ENCODE peak calls at places on chromosomes 16 and 17, in eight cellular contexts. Z is AG04450, L is left lung, R is neural progenitor cell, D is heart left ventricle, M is fibroblast of lung, S is breast epithelium, J is SK-N-SH. Q is an unnamed sample. For H3K27me3, the result is how much of the 10 kb centered on the place peaks cover.

GRCh38 chr16:12805091-12805490 is 1.4 kb upstream of the CPPED1 start:
- DNase-seq in M (no peak), R (no peak), D (no peak), S (no peak), J (no peak), Z (no peak), L (no peak), Q (peak)

GRCh38 chr17:60139438-60140285 is 10.1 kb upstream of the CA4 start:
- DNase-seq in J (no peak), S (no peak), M (peak), Z (peak), R (peak), L (peak), D (peak), Q (peak)

GRCh38 chr17:50056217-50056960 is 479 bp downstream of the ITGA3 start:
- DNase-seq in R (peak), J (peak), D (peak), Z (no peak), S (peak), M (peak), L (no peak), Q (peak)

GRCh38 chr16:57815987-57816745 is 13.9 kb upstream of the KIFC3 start:
- DNase-seq in R (peak), J (peak), Z (peak), S (peak), M (peak), L (peak), D (peak), Q (peak)

GRCh38 chr17:57488856-57489255 is 232.5 kb downstream of the MSI2 start:
- DNase-seq in D (peak), J (no peak), Z (no peak), L (no peak), R (no peak), M (no peak), S (no peak), Q (no peak)

GRCh38 chr17:53516643-53517042 is 306.1 kb upstream of the KIF2B start:
- DNase-seq in J (no peak), Z (no peak), L (no peak), R (peak), D (no peak), M (peak), S (no peak), Q (no peak)

GRCh38 chr16:77610496-77610895 is 111.8 kb upstream of the NUDT7 start:
- DNase-seq in L (no peak), R (no peak), D (no peak), S (no peak), J (no peak), Z (no peak), M (no peak), Q (no peak)

GRCh38 chr16:61210039-61210438 is 826.2 kb downstream of the CDH8 start:
- DNase-seq in M (no peak), S (no peak), L (no peak), D (no peak), Z (no peak), J (no peak), R (no peak), Q (no peak)

GRCh38 chr16:13110124-13110796 is 208.9 kb downstream of the SHISA9 start:
- DNase-seq in R (peak), L (no peak), J (no peak), Z (no peak), S (peak), D (no peak), M (peak), Q (no peak)

GRCh38 chr17:39150795-39151679 is at the start of gene PLXDC1:
- DNase-seq in L (no peak), Z (no peak), J (peak), R (peak), S (no peak), M (no peak), D (no peak), Q (no peak)

GRCh38 chr17:13403982-13404931 is 197.5 kb downstream of the HS3ST3A1 start:
- DNase-seq in Z (no peak), L (no peak), M (no peak), D (no peak), S (no peak), J (peak), R (peak), Q (no peak)

GRCh38 chr16:57846078-57846697 is 43.9 kb upstream of the KIFC3 start:
- DNase-seq in D (no peak), S (no peak), M (peak), L (no peak), Z (no peak), R (peak), J (no peak), Q (no peak)

GRCh38 chr17:54466875-54467274 is 433.8 kb upstream of the TOM1L1 start:
- DNase-seq in L (no peak), S (no peak), J (no peak), D (no peak), R (no peak), M (no peak), Z (no peak), Q (no peak)

DNA sequence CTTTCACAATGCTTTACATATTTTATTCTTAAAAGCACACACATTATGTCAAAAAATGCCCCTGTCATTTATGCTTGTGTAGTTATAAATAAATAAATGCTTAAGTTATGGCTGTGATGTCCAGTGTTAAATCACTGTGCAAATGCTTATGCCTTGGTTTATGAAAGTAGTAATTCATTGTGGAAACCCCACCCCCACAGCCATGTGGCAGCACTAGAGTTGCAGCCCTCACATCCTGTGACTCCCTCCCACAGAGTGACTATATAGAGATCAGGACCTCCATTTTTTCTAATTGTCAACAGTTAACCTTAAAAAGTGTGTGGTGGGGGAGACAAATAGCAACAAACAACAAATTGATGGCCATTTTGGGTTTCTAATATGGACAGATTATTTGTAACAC is 2.4 kb downstream of the SKAP1 start:
- DNase-seq in M (no peak), J (no peak), D (no peak), Z (no peak), L (no peak), R (no peak), S (no peak), Q (no peak)
- H3K27me3 ChIP-seq in M (under half), J (half or more), D (under half), Z (under half), L (half or more), R (half or more), S (under half), Q (under half)

GRCh38 chr16:27109666-27110523 is 43.2 kb downstream of the C16orf82 start:
- DNase-seq in Z (peak), S (peak), R (peak), L (peak), J (peak), D (peak), M (peak), Q (peak)
- H3K4me3 ChIP-seq in Z (peak), S (peak), R (peak), L (peak), J (peak), D (peak), M (peak), Q (peak)

GRCh38 chr16:51153275-51153991 is 2.4 kb upstream of the SALL1 start:
- DNase-seq in L (no peak), D (no peak), R (peak), S (no peak), Z (no peak), M (peak), J (peak), Q (no peak)
- H3K27me3 ChIP-seq in L (half or more), D (half or more), R (under half), S (under half), Z (under half), M (half or more), J (half or more), Q (under half)

GRCh38 chr16:89115216-89115949 is 21.7 kb downstream of the ACSF3 start:
- DNase-seq in L (peak), Z (no peak), J (no peak), R (no peak), D (peak), S (peak), M (peak), Q (no peak)
- H3K4me3 ChIP-seq in L (peak), Z (no peak), J (no peak), R (no peak), D (peak), S (no peak), M (no peak), Q (no peak)

DNA sequence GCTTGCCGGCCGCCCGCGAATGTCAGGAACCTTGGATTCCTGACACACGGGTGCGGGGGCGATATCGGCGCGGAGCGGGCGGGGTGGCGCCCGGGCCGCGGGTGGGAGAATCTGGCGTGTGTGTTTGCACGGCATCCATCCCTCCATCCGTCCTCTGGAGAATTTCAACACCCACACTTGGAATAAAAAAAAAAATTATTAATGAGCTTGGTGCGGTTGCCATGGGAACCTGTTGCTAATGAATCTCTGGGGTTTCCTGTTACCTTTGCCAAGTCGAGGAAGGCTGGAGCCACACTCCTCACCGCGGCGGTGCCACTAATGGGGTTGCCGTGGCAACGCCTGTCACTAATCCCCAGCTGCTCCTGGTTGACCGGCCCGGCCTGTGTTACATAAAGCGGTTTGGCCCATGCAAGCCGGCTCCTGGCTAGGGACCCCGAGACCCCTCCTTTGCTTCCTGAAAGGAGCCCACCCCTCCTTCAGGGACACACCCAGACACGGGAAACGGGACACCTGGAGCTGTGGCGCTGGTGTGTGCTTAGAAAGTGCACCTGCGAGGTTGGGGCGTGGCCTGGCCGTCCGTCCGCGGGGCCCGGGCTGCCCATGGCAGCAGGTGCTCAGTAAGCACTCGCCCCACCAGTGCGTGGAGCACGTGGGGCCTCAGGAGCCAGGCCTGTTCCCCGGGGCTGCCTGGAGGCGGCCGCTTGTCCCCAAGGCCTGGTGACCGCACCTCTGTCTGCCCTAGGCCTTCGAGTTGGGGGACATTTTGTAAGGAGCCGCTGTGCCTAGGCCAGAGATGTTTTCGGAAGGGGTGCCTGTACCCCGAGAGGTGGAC is 14.6 kb downstream of the CACNA1H start:
- DNase-seq in D (no peak), J (no peak), S (no peak), Z (no peak), M (peak), R (peak), L (no peak), Q (no peak)
- H3K27me3 ChIP-seq in D (under half), J (half or more), S (under half), Z (under half), M (under half), R (under half), L (half or more), Q (under half)

GRCh38 chr17:82035956-82036633 is 1.4 kb downstream of the DCXR start:
- DNase-seq in L (no peak), J (no peak), Z (no peak), M (no peak), D (no peak), R (no peak), S (no peak), Q (peak)
- H3K4me3 ChIP-seq in L (peak), J (peak), Z (peak), M (peak), D (peak), R (peak), S (peak), Q (peak)

GRCh38 chr17:7703584-7704574 is 1.1 kb upstream of the EFNB3 start:
- DNase-seq in Z (no peak), D (peak), J (peak), M (peak), R (peak), S (peak), L (no peak), Q (no peak)
- H3K27me3 ChIP-seq in Z (under half), D (under half), J (under half), M (under half), R (under half), S (under half), L (half or more), Q (under half)

DNA sequence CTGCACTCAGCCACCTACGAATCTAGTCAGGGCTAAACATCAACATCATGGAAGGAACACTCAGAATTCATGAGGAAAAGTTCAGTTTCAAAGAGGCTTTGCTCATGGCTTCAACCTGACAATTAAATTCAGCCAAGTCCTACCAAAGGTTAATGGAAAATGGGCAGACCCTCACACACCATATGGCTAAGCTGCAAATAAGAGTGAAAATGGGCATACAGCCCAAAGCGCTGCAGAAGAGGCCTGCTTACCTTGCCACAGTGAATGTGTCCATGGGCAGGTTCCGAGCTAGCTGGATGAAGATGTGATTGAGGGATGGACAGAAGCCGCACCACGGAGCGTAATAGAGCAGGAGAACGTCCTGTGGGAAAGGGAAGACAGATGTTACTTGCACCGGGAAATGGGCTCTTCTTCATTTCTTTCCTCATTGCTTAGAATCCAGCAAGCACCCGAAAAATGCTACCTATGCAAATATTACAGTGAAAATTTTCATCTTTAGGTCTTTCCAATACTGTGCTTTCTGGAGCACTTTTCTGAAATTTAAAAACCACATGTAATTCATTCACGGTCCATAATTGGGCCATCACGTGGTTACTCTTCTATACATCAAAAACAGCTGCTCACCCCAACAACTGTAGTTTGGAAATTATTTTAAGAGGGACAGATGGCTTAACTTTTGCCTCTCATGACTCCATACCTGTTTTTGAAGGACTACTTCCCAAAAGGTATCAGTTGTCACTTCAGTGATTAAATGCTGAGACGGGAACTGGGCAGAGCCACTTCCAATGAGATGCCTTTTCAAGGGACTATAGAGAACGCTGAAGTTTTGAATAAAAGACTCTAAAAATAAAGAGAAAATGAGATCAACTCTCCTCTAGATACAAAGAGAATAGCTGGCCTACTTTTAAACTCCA is 19.6 kb downstream of the SNN start:
- DNase-seq in D (no peak), S (no peak), J (no peak), L (no peak), M (no peak), R (no peak), Z (no peak), Q (no peak)
- H3K4me3 ChIP-seq in D (no peak), S (no peak), J (no peak), L (no peak), M (no peak), R (no peak), Z (no peak), Q (no peak)

GRCh38 chr16:1434644-1435592 is 4.0 kb downstream of the PERCC1 start:
- DNase-seq in S (no peak), R (no peak), L (no peak), M (no peak), D (no peak), J (no peak), Z (no peak), Q (no peak)
- H3K27me3 ChIP-seq in S (under half), R (under half), L (half or more), M (under half), D (under half), J (under half), Z (under half), Q (under half)

Q was measured in MG63.